ENCODE peak calls at places on chromosomes 11 and 22, in five cellular contexts. F is right cardiac atrium, Y is colonic mucosa, C is hepatocyte, A is thyroid gland. H is an unnamed sample.

GRCh38 chr22:17945851-17946690 is 78.3 kb downstream of the MICAL3 start:
- DNase-seq in C (no peak), A (peak; percentile 70), F (no peak), Y (no peak), H (no peak)

GRCh38 chr11:107496011-107496410 is 38.4 kb upstream of the CWF19L2 start:
- DNase-seq in C (no peak), Y (no peak), A (no peak), F (no peak), H (no peak)

GRCh38 chr11:11400121-11400520 is 47.1 kb upstream of the CSNK2A3 start:
- DNase-seq in C (no peak), A (no peak), F (no peak), Y (no peak), H (no peak)

GRCh38 chr22:19876941-19877625 is 22.4 kb upstream of the GNB1L start:
- DNase-seq in C (no peak), A (peak; percentile 0), F (peak; percentile 10), Y (no peak), H (no peak)

GRCh38 chr11:36567684-36568083 is at the start of gene RAG1:
- DNase-seq in A (no peak), C (no peak), Y (no peak), F (no peak), H (no peak)

GRCh38 chr11:99505319-99505718 is 484.6 kb downstream of the CNTN5 start:
- DNase-seq in F (no peak), Y (no peak), C (no peak), A (no peak), H (no peak)

GRCh38 chr22:24337894-24338645 is 67.4 kb downstream of the SPECC1L start:
- DNase-seq in F (no peak), A (peak; percentile 17), Y (no peak), C (no peak), H (no peak)

GRCh38 chr11:41522899-41523672 is 63.6 kb upstream of the LRRC4C start:
- DNase-seq in A (no peak), C (no peak), F (no peak), Y (no peak), H (no peak)

DNA sequence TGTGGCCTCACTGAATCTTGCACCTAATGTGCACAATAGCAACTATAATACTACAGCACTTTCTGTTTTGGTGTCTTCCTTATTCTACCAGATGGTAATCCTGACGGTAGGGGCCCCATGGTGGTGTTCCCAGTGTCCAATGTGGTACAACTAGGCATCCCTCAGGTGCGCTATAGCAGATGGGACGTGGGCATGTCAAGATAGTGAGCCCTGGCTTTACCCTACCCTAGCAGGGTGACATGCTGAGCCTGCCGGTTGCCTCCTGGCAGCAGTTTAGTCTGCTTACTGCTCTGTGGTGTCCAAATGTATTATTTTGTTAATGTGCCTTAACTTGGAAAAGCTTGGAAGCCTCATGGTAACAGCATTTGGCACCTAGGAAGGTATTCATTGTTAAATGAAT is 19.2 kb downstream of the ACO2 start:
- DNase-seq in A (no peak), Y (no peak), C (no peak), F (no peak), H (no peak)
- H3K4me1 ChIP-seq in A (peaks cover 22% of the 10 kb centered on the region), Y (peaks cover 4% of the 10 kb centered on the region), C (peaks cover 43% of the 10 kb centered on the region), F (peaks cover 9% of the 10 kb centered on the region), H (peaks cover 100% of the 10 kb centered on the region)

GRCh38 chr11:133492895-133493294 is 39.4 kb downstream of the OPCML start:
- DNase-seq in C (no peak), F (no peak), A (no peak), Y (no peak), H (no peak)

GRCh38 chr11:133491680-133492383 is 40.5 kb downstream of the OPCML start:
- DNase-seq in C (no peak), Y (no peak), A (no peak), F (no peak), H (no peak)
- H3K27ac ChIP-seq in C (no peak overlapping the region), Y (no peak overlapping the region), A (no peak overlapping the region), F (no peak overlapping the region), H (no peak overlapping the region)

GRCh38 chr11:44752262-44752661 is 25.5 kb downstream of the TSPAN18 start:
- DNase-seq in Y (no peak), C (no peak), F (no peak), A (no peak), H (no peak)

GRCh38 chr11:44752727-44753126 is 26.0 kb downstream of the TSPAN18 start:
- DNase-seq in C (no peak), Y (no peak), F (no peak), A (no peak), H (no peak)

GRCh38 chr11:44750440-44751005 is 23.8 kb downstream of the TSPAN18 start:
- DNase-seq in C (no peak), Y (no peak), F (no peak), A (no peak), H (no peak)

GRCh38 chr11:44749160-44749559 is 22.4 kb downstream of the TSPAN18 start:
- DNase-seq in F (no peak), C (no peak), Y (no peak), A (no peak), H (no peak)

GRCh38 chr11:44751066-44751465 is 24.3 kb downstream of the TSPAN18 start:
- DNase-seq in A (no peak), C (no peak), Y (no peak), F (no peak), H (no peak)
- H3K4me3 ChIP-seq in A (no peak overlapping the region), C (no peak overlapping the region), Y (no peak overlapping the region), F (no peak overlapping the region), H (no peak overlapping the region)

DNA sequence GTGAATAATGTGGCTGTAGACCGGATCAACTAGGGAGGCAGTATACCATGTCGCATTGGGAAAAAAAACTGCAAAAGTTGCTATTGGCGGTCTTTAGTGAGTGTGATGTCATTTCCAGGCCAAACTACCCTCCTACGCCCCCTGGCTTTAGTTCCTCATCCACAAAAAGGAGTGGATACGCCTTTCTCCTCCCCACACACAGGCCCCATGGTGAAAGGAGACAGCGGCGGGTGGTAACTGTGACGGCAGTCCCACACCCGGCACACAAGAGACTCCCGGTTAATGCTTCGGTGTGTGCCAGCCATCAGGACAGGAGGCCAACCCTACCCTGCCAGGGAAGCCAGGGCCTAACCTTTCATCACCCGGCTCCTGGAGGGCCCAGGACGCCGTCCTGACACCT is 11.0 kb downstream of the TP53I11 start:
- DNase-seq in F (peak; percentile 70), A (no peak), C (no peak), Y (no peak), H (peak; percentile 46)
- H3K4me1 ChIP-seq in F (peaks cover 23% of the 10 kb centered on the region), A (peaks cover 49% of the 10 kb centered on the region), C (no peaks in the 10 kb centered on the region), Y (peaks cover 18% of the 10 kb centered on the region), H (peaks cover 83% of the 10 kb centered on the region)

GRCh38 chr11:74418509-74418895 is 20.3 kb upstream of the PGM2L1 start:
- DNase-seq in Y (no peak), A (no peak), C (peak; percentile 19), F (no peak), H (no peak)

GRCh38 chr11:74417379-74417804 is 19.2 kb upstream of the PGM2L1 start:
- DNase-seq in Y (no peak), C (peak; percentile 19), F (no peak), A (peak; percentile 36), H (no peak)

GRCh38 chr11:74412733-74413359 is 14.6 kb upstream of the PGM2L1 start:
- DNase-seq in C (no peak), F (no peak), A (no peak), Y (no peak), H (no peak)

GRCh38 chr11:74417860-74418508 is 19.8 kb upstream of the PGM2L1 start:
- DNase-seq in C (peak; percentile 10), A (peak; percentile 40), Y (no peak), F (no peak), H (no peak)
- H3K27ac ChIP-seq in C (peak overlapping the region; percentile 63), A (peak overlapping the region; percentile 98), Y (no peak overlapping the region), F (no peak overlapping the region), H (peak overlapping the region; percentile 16)

GRCh38 chr11:77748266-77748665 is 72.3 kb downstream of the RSF1 start:
- DNase-seq in C (no peak), A (no peak), Y (no peak), F (no peak), H (no peak)
- H3K4me3 ChIP-seq in C (no peak overlapping the region), A (no peak overlapping the region), Y (no peak overlapping the region), F (no peak overlapping the region), H (no peak overlapping the region)

DNA sequence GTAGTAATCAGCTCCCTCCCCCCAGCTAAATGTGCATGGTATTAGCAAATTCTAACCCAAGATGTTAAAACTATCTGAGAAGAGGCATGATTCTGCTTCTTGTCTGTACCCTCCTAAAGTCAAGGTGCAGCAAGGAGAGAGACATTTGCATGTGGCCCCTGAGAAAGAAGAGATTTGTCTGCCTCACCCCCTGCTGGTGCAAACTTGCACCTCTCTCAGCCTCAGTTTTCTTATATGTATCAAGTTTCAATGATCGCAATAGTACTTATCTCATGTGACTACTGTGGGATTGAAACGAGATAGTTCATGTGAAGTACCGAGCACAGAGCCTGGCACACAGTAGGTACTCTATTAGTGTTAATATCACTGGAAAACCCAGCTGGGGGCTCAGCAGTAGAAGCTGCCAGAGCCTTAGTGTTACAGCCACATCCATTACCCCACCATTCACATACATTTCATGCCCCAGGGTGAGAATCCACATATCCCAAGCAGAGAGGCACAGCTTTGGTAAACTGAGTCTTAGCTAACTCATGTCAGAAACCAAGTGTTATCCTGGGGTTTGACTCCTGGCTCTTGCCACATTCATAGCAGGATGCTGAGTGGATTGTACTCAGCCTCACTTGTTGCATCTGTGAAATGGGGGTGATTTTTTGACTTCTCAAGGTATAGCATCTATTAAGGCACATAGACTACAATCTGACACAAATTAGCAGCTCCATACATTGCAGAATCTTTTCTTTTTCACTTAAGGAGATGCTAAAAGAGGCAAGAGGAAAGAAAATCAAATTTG is 24.9 kb downstream of the CD44 start:
- DNase-seq in A (no peak), F (no peak), C (no peak), Y (no peak), H (no peak)
- H3K4me1 ChIP-seq in A (peaks cover 74% of the 10 kb centered on the region), F (peaks cover 14% of the 10 kb centered on the region), C (peaks cover 37% of the 10 kb centered on the region), Y (peaks cover 13% of the 10 kb centered on the region), H (peaks cover 44% of the 10 kb centered on the region)

H was measured in left ventricle myocardium inferior.